ENCODE peak calls at places on chromosomes 4 and X, in five cellular contexts. One of them, this sample, is unnamed.

GRCh38 chrX:3518870-3519269 is 172.4 kb upstream of the MXRA5 start:
- DNase-seq in IMR-90: peak
- DNase-seq in H9: peak
- DNase-seq in neuronal stem cell: no peak
- DNase-seq in mesendoderm: peak
- DNase-seq in this sample: peak

GRCh38 chrX:17597836-17598434 is 139.4 kb upstream of the SCML1 start:
- DNase-seq in IMR-90: no peak
- DNase-seq in mesendoderm: no peak
- DNase-seq in neuronal stem cell: no peak
- DNase-seq in H9: no peak
- DNase-seq in this sample: no peak

GRCh38 chr4:188976644-188977115 is 837.4 kb downstream of the TRIML1 start:
- DNase-seq in IMR-90: peak
- DNase-seq in mesendoderm: peak
- DNase-seq in neuronal stem cell: peak
- DNase-seq in H9: peak
- DNase-seq in this sample: no peak

GRCh38 chrX:47877327-47877726 is 40.6 kb downstream of the ZNF81 start:
- DNase-seq in mesendoderm: no peak
- DNase-seq in IMR-90: no peak
- DNase-seq in H9: no peak
- DNase-seq in neuronal stem cell: no peak
- DNase-seq in this sample: no peak

GRCh38 chr4:182968917-182969650 is 51.9 kb upstream of the DCTD start:
- DNase-seq in IMR-90: no peak
- DNase-seq in mesendoderm: no peak
- DNase-seq in H9: no peak
- DNase-seq in neuronal stem cell: no peak
- DNase-seq in this sample: no peak

GRCh38 chr4:87235020-87235671 is 14.7 kb upstream of the KLHL8 start:
- DNase-seq in mesendoderm: no peak
- DNase-seq in IMR-90: peak
- DNase-seq in neuronal stem cell: no peak
- DNase-seq in H9: no peak
- DNase-seq in this sample: no peak

GRCh38 chr4:178202422-178202821 is 760.2 kb upstream of the AGA start:
- DNase-seq in IMR-90: no peak
- DNase-seq in neuronal stem cell: no peak
- DNase-seq in mesendoderm: no peak
- DNase-seq in H9: no peak
- DNase-seq in this sample: no peak

GRCh38 chrX:9581771-9582396 is 117.0 kb downstream of the TBL1X start:
- DNase-seq in H9: no peak
- DNase-seq in IMR-90: no peak
- DNase-seq in neuronal stem cell: no peak
- DNase-seq in mesendoderm: no peak
- DNase-seq in this sample: no peak

GRCh38 chr4:10115657-10116624 is 658 bp downstream of the WDR1 start:
- DNase-seq in IMR-90: no peak
- DNase-seq in neuronal stem cell: no peak
- DNase-seq in H9: peak
- DNase-seq in mesendoderm: peak
- DNase-seq in this sample: peak

GRCh38 chrX:41921492-41922124 is 1.7 kb downstream of the CASK start:
- DNase-seq in neuronal stem cell: no peak
- DNase-seq in IMR-90: peak
- DNase-seq in mesendoderm: peak
- DNase-seq in H9: no peak
- DNase-seq in this sample: no peak

GRCh38 chr4:175916636-175917351 is 104.7 kb upstream of the GPM6A start:
- DNase-seq in mesendoderm: no peak
- DNase-seq in neuronal stem cell: no peak
- DNase-seq in IMR-90: no peak
- DNase-seq in H9: no peak
- DNase-seq in this sample: no peak

GRCh38 chrX:154791467-154791866 is 13.8 kb downstream of the MPP1 start:
- DNase-seq in mesendoderm: no peak
- DNase-seq in H9: no peak
- DNase-seq in IMR-90: no peak
- DNase-seq in neuronal stem cell: no peak
- DNase-seq in this sample: no peak

GRCh38 chrX:21153503-21153902 is 220.7 kb upstream of the CNKSR2 start:
- DNase-seq in H9: no peak
- DNase-seq in mesendoderm: peak
- DNase-seq in IMR-90: peak
- DNase-seq in neuronal stem cell: no peak
- DNase-seq in this sample: no peak

GRCh38 chrX:76148753-76149152 is 24.1 kb upstream of the PBDC1 start:
- DNase-seq in neuronal stem cell: no peak
- DNase-seq in mesendoderm: peak
- DNase-seq in IMR-90: peak
- DNase-seq in H9: peak
- DNase-seq in this sample: peak

GRCh38 chrX:69222103-69223090 is 57.1 kb upstream of the PJA1 start:
- DNase-seq in mesendoderm: peak
- DNase-seq in IMR-90: peak
- DNase-seq in H9: peak
- DNase-seq in neuronal stem cell: peak
- DNase-seq in this sample: peak

GRCh38 chrX:3743821-3744439 is 30.5 kb upstream of the PRKX start:
- DNase-seq in mesendoderm: no peak
- DNase-seq in neuronal stem cell: no peak
- DNase-seq in IMR-90: no peak
- DNase-seq in H9: no peak
- DNase-seq in this sample: no peak

GRCh38 chr4:104967034-104967401 is 179.7 kb upstream of the TET2 start:
- DNase-seq in mesendoderm: no peak
- DNase-seq in neuronal stem cell: no peak
- DNase-seq in IMR-90: no peak
- DNase-seq in H9: no peak
- DNase-seq in this sample: peak

GRCh38 chr4:150045410-150045809 is 32.8 kb upstream of the DCLK2 start:
- DNase-seq in mesendoderm: peak
- DNase-seq in neuronal stem cell: no peak
- DNase-seq in H9: no peak
- DNase-seq in IMR-90: no peak
- DNase-seq in this sample: no peak

GRCh38 chr4:3710451-3711182 is 55.6 kb upstream of the ADRA2C start:
- DNase-seq in mesendoderm: peak
- DNase-seq in H9: no peak
- DNase-seq in IMR-90: no peak
- DNase-seq in neuronal stem cell: peak
- DNase-seq in this sample: no peak

GRCh38 chrX:101206471-101206870 is 13.1 kb upstream of the DRP2 start:
- DNase-seq in H9: no peak
- DNase-seq in neuronal stem cell: no peak
- DNase-seq in mesendoderm: peak
- DNase-seq in IMR-90: peak
- DNase-seq in this sample: no peak

GRCh38 chr4:142493255-142493976 is 352.7 kb downstream of the INPP4B start:
- DNase-seq in H9: no peak
- DNase-seq in neuronal stem cell: no peak
- DNase-seq in mesendoderm: no peak
- DNase-seq in IMR-90: peak
- DNase-seq in this sample: no peak

GRCh38 chr4:8675383-8675782 is 82.8 kb downstream of the CPZ start:
- DNase-seq in H9: peak
- DNase-seq in neuronal stem cell: peak
- DNase-seq in IMR-90: peak
- DNase-seq in mesendoderm: peak
- DNase-seq in this sample: peak

GRCh38 chrX:119541188-119541587 is 24.0 kb downstream of the STEEP1 start:
- DNase-seq in IMR-90: peak
- DNase-seq in mesendoderm: peak
- DNase-seq in neuronal stem cell: no peak
- DNase-seq in H9: peak
- DNase-seq in this sample: peak

GRCh38 chr4:139857021-139857420 is 191.4 kb downstream of the MGST2 start:
- DNase-seq in neuronal stem cell: peak
- DNase-seq in H9: no peak
- DNase-seq in IMR-90: peak
- DNase-seq in mesendoderm: peak
- DNase-seq in this sample: no peak

GRCh38 chr4:89416968-89417367 is 109.4 kb upstream of the GPRIN3 start:
- DNase-seq in H9: no peak
- DNase-seq in IMR-90: no peak
- DNase-seq in neuronal stem cell: no peak
- DNase-seq in mesendoderm: no peak
- DNase-seq in this sample: no peak

GRCh38 chr4:111689214-111689613 is 456.0 kb upstream of the FAM241A start:
- DNase-seq in mesendoderm: no peak
- DNase-seq in neuronal stem cell: no peak
- DNase-seq in H9: no peak
- DNase-seq in IMR-90: peak
- DNase-seq in this sample: peak

GRCh38 chr4:180655886-180656285 is 1587.3 kb upstream of the TENM3 start:
- DNase-seq in mesendoderm: peak
- DNase-seq in neuronal stem cell: no peak
- DNase-seq in IMR-90: no peak
- DNase-seq in H9: no peak
- DNase-seq in this sample: peak

GRCh38 chrX:131394384-131394783 is 105.3 kb upstream of the IGSF1 start:
- DNase-seq in IMR-90: no peak
- DNase-seq in mesendoderm: no peak
- DNase-seq in H9: no peak
- DNase-seq in neuronal stem cell: no peak
- DNase-seq in this sample: no peak

DNA sequence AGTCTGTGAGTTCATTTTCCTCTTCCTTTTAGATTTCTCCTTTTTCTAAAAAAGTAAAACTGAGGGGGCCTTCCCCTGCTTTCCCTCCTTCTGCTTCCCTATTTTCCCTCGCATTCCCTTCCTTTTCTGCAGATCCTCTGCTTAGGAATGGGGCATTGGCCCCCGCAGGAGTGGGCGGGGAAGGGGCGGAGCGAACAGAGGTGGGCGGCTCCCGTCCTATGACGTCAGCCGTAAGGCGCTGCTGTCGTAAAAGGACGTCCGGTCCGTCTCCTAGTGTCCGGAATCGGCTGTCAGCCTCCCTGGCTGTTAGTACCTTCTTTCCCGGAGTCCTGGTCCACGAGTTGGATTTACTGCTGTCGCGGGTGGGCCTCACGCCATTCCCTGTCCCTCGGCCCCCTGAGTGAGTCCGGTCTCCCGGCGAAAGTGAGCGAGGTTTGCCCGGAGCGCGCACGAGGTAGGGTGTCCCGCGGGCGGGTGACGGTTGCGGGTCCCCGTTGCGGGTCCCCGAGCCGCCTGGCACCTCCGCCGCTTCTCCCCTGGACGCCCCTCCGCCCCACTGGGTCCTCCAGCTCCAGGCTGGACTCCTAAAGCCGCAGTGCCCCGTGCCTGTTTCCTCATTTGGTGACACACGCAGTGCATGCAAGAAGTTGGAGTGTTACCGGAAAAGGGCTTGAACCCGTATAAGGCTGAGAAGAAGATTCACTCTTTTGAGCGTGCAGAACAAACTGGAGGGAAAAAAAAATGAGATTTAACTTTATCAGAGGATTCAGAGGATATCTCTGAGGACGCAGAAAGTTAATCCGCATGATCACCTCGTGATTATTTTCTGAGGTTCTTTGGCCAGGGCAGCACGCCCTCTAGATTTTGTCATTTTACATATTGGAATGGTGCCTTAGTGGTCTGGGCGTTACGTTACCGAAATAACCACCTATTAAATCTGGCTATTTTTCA is at the start of gene ZNF330:
- DNase-seq in IMR-90: peak
- DNase-seq in neuronal stem cell: peak
- DNase-seq in mesendoderm: peak
- DNase-seq in H9: peak
- DNase-seq in this sample: peak
- H2BK120ac ChIP-seq in IMR-90: peak
- H2BK120ac ChIP-seq in neuronal stem cell: no peak
- H2BK120ac ChIP-seq in mesendoderm: no peak
- H2BK120ac ChIP-seq in H9: no peak
- H2BK120ac ChIP-seq in this sample: peak

GRCh38 chr4:151786158-151786495 is 25.3 kb upstream of the GATB start:
- DNase-seq in neuronal stem cell: no peak
- DNase-seq in IMR-90: no peak
- DNase-seq in mesendoderm: no peak
- DNase-seq in H9: no peak
- DNase-seq in this sample: no peak

GRCh38 chr4:151783867-151784266 is 23.1 kb upstream of the GATB start:
- DNase-seq in neuronal stem cell: no peak
- DNase-seq in H9: no peak
- DNase-seq in IMR-90: no peak
- DNase-seq in mesendoderm: no peak
- DNase-seq in this sample: no peak

GRCh38 chr4:151782296-151782695 is 21.5 kb upstream of the GATB start:
- DNase-seq in IMR-90: no peak
- DNase-seq in mesendoderm: no peak
- DNase-seq in neuronal stem cell: no peak
- DNase-seq in H9: no peak
- DNase-seq in this sample: no peak

GRCh38 chr4:151785484-151786157 is 24.8 kb upstream of the GATB start:
- DNase-seq in mesendoderm: no peak
- DNase-seq in IMR-90: no peak
- DNase-seq in H9: no peak
- DNase-seq in neuronal stem cell: no peak
- DNase-seq in this sample: no peak

GRCh38 chr4:151784676-151785075 is 23.9 kb upstream of the GATB start:
- DNase-seq in neuronal stem cell: no peak
- DNase-seq in mesendoderm: no peak
- DNase-seq in IMR-90: no peak
- DNase-seq in H9: no peak
- DNase-seq in this sample: no peak
- H2BK120ac ChIP-seq in neuronal stem cell: no peak
- H2BK120ac ChIP-seq in mesendoderm: no peak
- H2BK120ac ChIP-seq in IMR-90: no peak
- H2BK120ac ChIP-seq in H9: no peak
- H2BK120ac ChIP-seq in this sample: no peak

GRCh38 chrX:43654431-43655150 is 1.5 kb upstream of the MAOA start:
- DNase-seq in IMR-90: peak
- DNase-seq in neuronal stem cell: peak
- DNase-seq in mesendoderm: peak
- DNase-seq in H9: peak
- DNase-seq in this sample: peak
- H2BK120ac ChIP-seq in IMR-90: peak
- H2BK120ac ChIP-seq in neuronal stem cell: no peak
- H2BK120ac ChIP-seq in mesendoderm: no peak
- H2BK120ac ChIP-seq in H9: peak
- H2BK120ac ChIP-seq in this sample: peak

GRCh38 chr4:78553526-78554060 is 2.0 kb downstream of the ANXA3 start:
- DNase-seq in IMR-90: no peak
- DNase-seq in H9: no peak
- DNase-seq in mesendoderm: no peak
- DNase-seq in neuronal stem cell: no peak
- DNase-seq in this sample: no peak

GRCh38 chr4:78556655-78557054 is 5.1 kb downstream of the ANXA3 start:
- DNase-seq in H9: no peak
- DNase-seq in mesendoderm: no peak
- DNase-seq in neuronal stem cell: no peak
- DNase-seq in IMR-90: no peak
- DNase-seq in this sample: no peak

GRCh38 chr4:78551420-78552351 is at the start of gene ANXA3:
- DNase-seq in IMR-90: no peak
- DNase-seq in H9: peak
- DNase-seq in neuronal stem cell: no peak
- DNase-seq in mesendoderm: peak
- DNase-seq in this sample: peak

GRCh38 chr4:78557841-78558240 is 6.3 kb downstream of the ANXA3 start:
- DNase-seq in H9: no peak
- DNase-seq in neuronal stem cell: no peak
- DNase-seq in mesendoderm: no peak
- DNase-seq in IMR-90: no peak
- DNase-seq in this sample: no peak

GRCh38 chr4:78552398-78553396 is 1.1 kb downstream of the ANXA3 start:
- DNase-seq in mesendoderm: peak
- DNase-seq in neuronal stem cell: no peak
- DNase-seq in H9: peak
- DNase-seq in IMR-90: no peak
- DNase-seq in this sample: peak
- H2BK120ac ChIP-seq in mesendoderm: peak
- H2BK120ac ChIP-seq in neuronal stem cell: no peak
- H2BK120ac ChIP-seq in H9: no peak
- H2BK120ac ChIP-seq in IMR-90: peak
- H2BK120ac ChIP-seq in this sample: peak